ENCODE peak calls at places on chromosomes 3 and 15, in seven cellular contexts. C is CD8-positive, alpha-beta T cell; W is cardiac muscle cell; N is breast epithelium; Y is GM23338; K is A673; D is heart right ventricle. E is an unnamed sample.

GRCh38 chr3:171266034-171266805 is 194.0 kb downstream of the TNIK start:
- DNase-seq in C (no peak), W (no peak), N (no peak), Y (no peak), K (no peak), D (no peak), E (no peak)

GRCh38 chr3:173753593-173753992 is 356.0 kb downstream of the NLGN1 start:
- DNase-seq in C (no peak), W (no peak), N (no peak), Y (no peak), K (no peak), D (no peak), E (no peak)

GRCh38 chr3:136733317-136733833 is 18.8 kb downstream of the STAG1 start:
- DNase-seq in C (no peak), W (no peak), N (no peak), Y (no peak), K (no peak), D (no peak), E (no peak)

GRCh38 chr15:81107889-81108288 is 26.2 kb upstream of the CFAP161 start:
- DNase-seq in C (no peak), W (no peak), N (no peak), Y (no peak), K (no peak), D (no peak), E (no peak)

GRCh38 chr3:114143817-114144216 is 35.0 kb downstream of the DRD3 start:
- DNase-seq in C (no peak), W (no peak), N (no peak), Y (no peak), K (no peak), D (no peak), E (no peak)

GRCh38 chr3:154334973-154335420 is 10.7 kb upstream of the DHX36 start:
- DNase-seq in C (no peak), W (peak; percentile 45), N (no peak), Y (peak; percentile 69), K (peak; percentile 60), D (no peak), E (no peak)

GRCh38 chr3:150763841-150764483 is 993 bp upstream of the SIAH2 start:
- DNase-seq in C (peak; percentile 57), W (peak; percentile 69), N (peak; percentile 33), Y (peak; percentile 61), K (no peak), D (peak; percentile 60), E (no peak)

GRCh38 chr15:79459666-79460065 is 27.5 kb downstream of the MINAR1 start:
- DNase-seq in C (no peak), W (no peak), N (no peak), Y (no peak), K (no peak), D (no peak), E (no peak)

GRCh38 chr15:52010633-52011595 is 8.1 kb upstream of the MAPK6 start:
- DNase-seq in C (no peak), W (no peak), N (no peak), Y (no peak), K (no peak), D (no peak), E (no peak)

DNA sequence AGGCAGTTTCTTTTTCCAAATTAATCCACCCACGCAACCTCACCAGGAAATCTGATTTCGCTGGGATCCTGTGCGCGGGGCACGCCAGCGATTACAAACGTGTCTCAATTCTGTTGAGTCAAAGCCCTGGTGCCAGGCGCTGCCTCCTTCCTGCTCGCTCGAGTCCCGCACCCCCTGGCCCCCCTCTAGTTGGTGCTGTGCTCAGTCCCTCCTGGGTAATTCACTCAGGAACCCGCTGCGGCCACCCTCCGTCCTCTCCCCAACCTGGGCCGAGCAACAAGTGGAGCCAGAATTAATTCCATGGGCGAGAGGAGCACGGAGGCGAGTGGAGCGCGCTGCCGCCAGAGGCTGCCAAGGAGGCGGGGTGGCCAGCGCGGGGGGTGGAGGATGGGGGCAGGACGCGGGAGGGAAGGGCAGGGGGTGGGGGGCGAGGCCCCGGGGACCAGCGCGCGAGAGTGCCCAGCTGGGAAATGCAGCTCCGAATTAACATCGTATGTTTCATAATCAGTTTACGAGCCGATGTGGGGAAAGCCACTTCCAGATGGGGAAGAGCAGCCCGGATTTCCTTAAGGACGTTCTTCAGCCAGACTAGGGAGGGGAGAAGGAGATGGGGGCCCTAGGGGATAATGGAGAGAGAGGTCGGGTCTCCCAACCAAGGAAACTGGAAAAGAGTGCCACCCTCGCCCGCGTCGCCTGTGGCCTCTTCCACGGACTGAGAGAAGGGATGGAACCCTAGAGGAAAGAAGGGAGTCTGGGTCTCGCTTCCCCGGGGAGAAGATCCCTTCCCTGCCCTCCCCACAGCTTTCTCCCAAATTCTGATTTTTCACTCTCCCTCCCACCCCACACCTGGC is 5.8 kb downstream of the WNT5A start:
- DNase-seq in C (no peak), W (peak; percentile 28), N (no peak), Y (peak; percentile 48), K (peak; percentile 42), D (no peak), E (no peak)
- H3K4me3 ChIP-seq in C (no peak overlapping the region), W (peak overlapping the region; percentile 70), N (peak overlapping the region; percentile 64), Y (peak overlapping the region; percentile 93), K (peak overlapping the region; percentile 41), D (peak overlapping the region; percentile 49), E (no peak overlapping the region)

DNA sequence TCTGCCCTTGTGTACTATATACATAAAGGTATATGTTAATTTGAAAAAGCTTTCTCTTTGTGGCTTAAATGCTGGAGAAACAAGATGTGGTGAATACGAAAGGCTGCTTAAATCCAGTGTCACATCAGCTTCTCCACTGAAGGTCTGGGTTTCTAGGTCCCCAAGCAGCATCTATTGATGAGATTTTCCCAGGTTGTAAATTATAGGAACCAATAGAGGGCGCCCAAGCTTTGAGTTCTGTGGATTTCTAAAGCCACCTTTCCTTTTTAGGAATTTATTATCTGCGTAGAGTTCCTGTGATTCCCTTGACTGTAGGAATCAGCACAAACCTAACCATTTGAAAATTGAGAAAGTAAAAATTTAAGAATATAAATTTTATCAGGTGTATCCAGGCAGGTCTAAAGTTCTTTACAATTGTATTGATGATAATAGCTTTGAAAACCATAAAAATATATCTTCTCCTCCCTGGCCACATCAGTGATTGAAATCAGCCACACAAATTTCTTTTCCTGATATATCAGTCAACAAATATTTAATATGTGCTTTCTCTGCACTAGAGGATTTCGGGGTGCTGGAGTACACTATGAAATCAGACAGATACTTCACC is 88.3 kb upstream of the ADAMTSL3 start:
- DNase-seq in C (no peak), W (peak; percentile 66), N (no peak), Y (peak; percentile 87), K (peak; percentile 43), D (no peak), E (no peak)
- TF ChIP-seq CTCF in C (peak; percentile 20), W (peak; percentile 67), N (no peak), Y (peak; percentile 79), K (peak; percentile 75), D (peak; percentile 72), E (peak; percentile 76)

GRCh38 chr3:16481570-16481897 is 32.0 kb downstream of the RFTN1 start:
- DNase-seq in C (no peak), W (no peak), N (no peak), Y (no peak), K (peak; percentile 40), D (no peak), E (no peak)

GRCh38 chr3:16482194-16482769 is 31.2 kb downstream of the RFTN1 start:
- DNase-seq in C (no peak), W (no peak), N (no peak), Y (no peak), K (no peak), D (no peak), E (no peak)

GRCh38 chr3:16478516-16478915 is 35.0 kb downstream of the RFTN1 start:
- DNase-seq in C (no peak), W (no peak), N (no peak), Y (no peak), K (no peak), D (peak; percentile 23), E (no peak)

GRCh38 chr3:16482770-16483531 is 30.5 kb downstream of the RFTN1 start:
- DNase-seq in C (peak; percentile 41), W (no peak), N (no peak), Y (peak; percentile 90), K (no peak), D (no peak), E (no peak)

GRCh38 chr3:16480861-16481569 is 32.5 kb downstream of the RFTN1 start:
- DNase-seq in C (no peak), W (no peak), N (no peak), Y (peak; percentile 67), K (peak; percentile 82), D (no peak), E (no peak)
- H3K4me3 ChIP-seq in C (peak overlapping the region; percentile 12), W (no peak overlapping the region), N (no peak overlapping the region), Y (no peak overlapping the region), K (no peak overlapping the region), D (no peak overlapping the region), E (no peak overlapping the region)

GRCh38 chr3:156379327-156379726 is 175.6 kb downstream of the SSR3 start:
- DNase-seq in C (no peak), W (no peak), N (no peak), Y (no peak), K (no peak), D (no peak), E (no peak)

GRCh38 chr3:156383433-156384025 is 171.4 kb downstream of the SSR3 start:
- DNase-seq in C (no peak), W (no peak), N (no peak), Y (no peak), K (no peak), D (no peak), E (no peak)

GRCh38 chr3:156381253-156381652 is 173.7 kb downstream of the SSR3 start:
- DNase-seq in C (no peak), W (no peak), N (no peak), Y (no peak), K (no peak), D (peak; percentile 21), E (no peak)

GRCh38 chr3:156378871-156379270 is 176.0 kb downstream of the SSR3 start:
- DNase-seq in C (no peak), W (no peak), N (no peak), Y (no peak), K (no peak), D (no peak), E (no peak)

DNA sequence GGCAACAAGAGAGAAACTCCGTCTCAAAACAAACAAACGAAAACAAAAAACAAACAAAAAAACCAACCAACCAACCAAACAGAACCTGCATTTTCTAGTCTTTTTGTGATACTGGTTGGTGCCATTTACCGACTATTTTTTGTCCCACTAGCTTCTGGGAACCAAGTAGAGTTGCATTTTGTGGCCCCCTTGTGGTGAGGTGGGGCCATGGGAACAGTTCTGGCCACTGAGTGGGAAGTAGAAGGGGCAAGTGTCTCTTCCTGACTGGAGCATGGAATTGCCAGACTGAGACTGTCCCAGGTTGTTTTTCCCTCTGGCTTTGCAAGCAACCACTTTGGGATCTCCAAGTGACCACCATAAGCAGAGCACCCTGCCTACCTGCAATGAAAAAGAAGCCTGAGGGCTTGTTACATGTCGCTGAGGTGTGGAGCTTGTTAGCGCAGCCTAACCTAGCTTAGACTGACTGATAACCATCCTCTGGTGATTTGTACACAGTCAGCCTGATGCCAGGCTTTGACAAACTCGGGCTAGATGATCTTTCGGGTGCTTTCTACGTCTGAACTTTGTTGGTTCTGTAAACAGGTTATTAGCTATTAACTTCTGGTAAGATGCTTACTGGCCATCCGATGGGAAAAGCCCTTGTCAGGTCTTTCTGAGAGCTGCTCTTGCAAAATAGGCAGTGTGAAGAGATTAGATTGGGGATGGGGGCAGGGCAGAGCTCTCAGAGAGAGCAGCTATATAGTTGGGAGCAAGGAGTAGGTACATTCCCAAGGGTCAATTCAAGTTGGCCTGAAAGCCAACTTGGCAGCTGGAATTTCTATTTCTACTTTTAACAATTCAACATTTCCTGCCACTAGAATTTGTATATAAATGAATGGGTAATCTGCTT is 172.2 kb downstream of the SSR3 start:
- DNase-seq in C (no peak), W (peak; percentile 28), N (no peak), Y (peak; percentile 77), K (peak; percentile 70), D (no peak), E (no peak)
- TF ChIP-seq CTCF in C (no peak), W (peak; percentile 73), N (no peak), Y (peak; percentile 90), K (peak; percentile 82), D (peak; percentile 30), E (peak; percentile 79)